ENCODE peak calls at places on chromosome 13, in eight cellular contexts. O is germinal center, H is fibroblast of pulmonary artery, E is T-helper 2 cell, Y is left kidney, J is kidney epithelial cell, X is MCF 10A, P is A549. G is an unnamed sample.

GRCh38 chr13:97018029-97018819 is 23.9 kb upstream of the OXGR1 start:
- DNase-seq in H (peak), O (peak), X (peak), Y (peak), E (no peak), P (no peak), J (no peak), G (no peak)

GRCh38 chr13:66154981-66155380 is 1075.2 kb downstream of the PCDH9 start:
- DNase-seq in H (peak), P (no peak), O (no peak), Y (no peak), E (peak), X (no peak), J (no peak), G (no peak)

GRCh38 chr13:25192489-25192888 is 20.4 kb upstream of the AMER2 start:
- DNase-seq in Y (no peak), E (no peak), X (no peak), O (no peak), P (no peak), H (no peak), J (no peak), G (no peak)

GRCh38 chr13:67150608-67151007 is 79.5 kb downstream of the PCDH9 start:
- DNase-seq in H (no peak), Y (no peak), O (no peak), J (no peak), X (no peak), P (no peak), E (no peak), G (no peak)

GRCh38 chr13:23901365-23901764 is 4.1 kb upstream of the C1QTNF9B start:
- DNase-seq in H (no peak), O (no peak), J (no peak), X (no peak), E (no peak), Y (no peak), P (no peak), G (no peak)

GRCh38 chr13:98273824-98274786 is 97.0 kb upstream of the RNF113B start:
- DNase-seq in O (no peak), E (no peak), J (no peak), P (no peak), X (no peak), H (no peak), Y (peak), G (no peak)

GRCh38 chr13:92994056-92994455 is 232.6 kb upstream of the GPC6 start:
- DNase-seq in E (no peak), X (peak), O (no peak), Y (no peak), H (peak), J (no peak), P (no peak), G (no peak)

GRCh38 chr13:113996912-113997745 is 23.3 kb upstream of the C13orf46 start:
- DNase-seq in O (no peak), J (no peak), E (no peak), Y (no peak), X (no peak), H (no peak), P (no peak), G (no peak)

GRCh38 chr13:99989376-99990044 is 7.9 kb downstream of the ZIC2 start:
- DNase-seq in Y (peak), H (no peak), E (no peak), P (no peak), O (no peak), J (no peak), X (no peak), G (no peak)

GRCh38 chr13:63901630-63902029 is 2486.0 kb upstream of the PCDH20 start:
- DNase-seq in E (no peak), O (no peak), H (no peak), J (no peak), X (no peak), Y (no peak), P (no peak), G (no peak)

GRCh38 chr13:21427741-21428140 is 31.4 kb downstream of the ZDHHC20 start:
- DNase-seq in X (no peak), Y (no peak), E (no peak), P (no peak), J (no peak), H (no peak), O (no peak), G (no peak)

GRCh38 chr13:36819811-36820140 is 754 bp downstream of the RFXAP start:
- DNase-seq in Y (peak), H (peak), P (no peak), J (no peak), X (peak), O (no peak), E (peak), G (no peak)

GRCh38 chr13:114101325-114101821 is 31.1 kb downstream of the RASA3 start:
- DNase-seq in P (no peak), J (no peak), O (no peak), X (no peak), E (no peak), Y (peak), H (no peak), G (no peak)

GRCh38 chr13:59422646-59423045 is 741.1 kb downstream of the DIAPH3 start:
- DNase-seq in H (no peak), J (no peak), E (no peak), O (no peak), Y (no peak), X (no peak), P (no peak), G (no peak)

GRCh38 chr13:40974460-40975407 is 44.4 kb downstream of the ELF1 start:
- DNase-seq in J (peak), H (peak), X (peak), Y (peak), E (peak), O (peak), P (peak), G (no peak)

GRCh38 chr13:98780451-98780850 is 28.0 kb upstream of the SLC15A1 start:
- DNase-seq in O (no peak), Y (no peak), J (no peak), E (no peak), P (no peak), X (no peak), H (no peak), G (no peak)

GRCh38 chr13:20209937-20210336 is 17.2 kb upstream of the GJB2 start:
- DNase-seq in X (no peak), Y (peak), H (no peak), O (no peak), P (no peak), J (no peak), E (no peak), G (no peak)

GRCh38 chr13:41562083-41562482 is 104.7 kb downstream of the RGCC start:
- DNase-seq in O (no peak), J (no peak), Y (no peak), E (no peak), H (peak), P (no peak), X (peak), G (no peak)

GRCh38 chr13:25233861-25234260 is 53.4 kb downstream of the MTMR6 start:
- DNase-seq in Y (no peak), E (no peak), J (no peak), O (no peak), X (no peak), H (no peak), P (no peak), G (no peak)

GRCh38 chr13:98751397-98752110 is 918 bp downstream of the SLC15A1 start:
- DNase-seq in O (no peak), X (no peak), P (no peak), H (peak), E (no peak), Y (peak), J (no peak), G (no peak)

GRCh38 chr13:29509999-29510586 is 85.4 kb downstream of the SLC7A1 start:
- DNase-seq in O (no peak), Y (no peak), J (no peak), H (no peak), P (no peak), E (no peak), X (no peak), G (no peak)

GRCh38 chr13:35987572-35988513 is 143.3 kb downstream of the DCLK1 start:
- DNase-seq in P (no peak), J (no peak), X (peak), O (no peak), H (no peak), E (no peak), Y (peak), G (no peak)

GRCh38 chr13:32142956-32143375 is 111.4 kb downstream of the FRY start:
- DNase-seq in E (no peak), O (no peak), X (peak), J (peak), H (peak), P (no peak), Y (peak), G (no peak)

GRCh38 chr13:77290342-77290741 is 36.6 kb downstream of the MYCBP2 start:
- DNase-seq in H (no peak), P (no peak), J (no peak), X (no peak), E (no peak), O (no peak), Y (no peak), G (no peak)

GRCh38 chr13:73608157-73608516 is 526.1 kb downstream of the KLF12 start:
- DNase-seq in X (no peak), O (no peak), H (no peak), J (no peak), E (no peak), P (no peak), Y (no peak), G (no peak)

GRCh38 chr13:74778946-74779345 is 644.7 kb upstream of the KLF12 start:
- DNase-seq in H (no peak), J (no peak), X (no peak), P (no peak), O (no peak), E (no peak), Y (no peak), G (no peak)

GRCh38 chr13:29901714-29902631 is 51.6 kb upstream of the UBL3 start:
- DNase-seq in Y (peak), P (no peak), X (peak), O (no peak), E (peak), H (peak), J (peak), G (no peak)

GRCh38 chr13:25973085-25973484 is 78.7 kb downstream of the SHISA2 start:
- DNase-seq in E (no peak), Y (peak), P (no peak), O (no peak), H (no peak), J (no peak), X (no peak), G (no peak)

GRCh38 chr13:26872444-26873173 is 112.0 kb upstream of the GPR12 start:
- DNase-seq in E (no peak), P (peak), Y (peak), J (no peak), H (peak), X (peak), O (peak), G (peak)

GRCh38 chr13:102203718-102204117 is 198.1 kb downstream of the FGF14 start:
- DNase-seq in E (no peak), H (no peak), J (no peak), P (no peak), Y (no peak), O (no peak), X (no peak), G (no peak)

GRCh38 chr13:107457686-107458085 is 757.6 kb downstream of the LIG4 start:
- DNase-seq in P (no peak), J (no peak), H (no peak), E (no peak), O (no peak), X (no peak), Y (no peak), G (no peak)

GRCh38 chr13:28476919-28477708 is 17.8 kb downstream of the FLT1 start:
- DNase-seq in P (no peak), E (no peak), H (no peak), Y (peak), J (no peak), X (no peak), O (no peak), G (no peak)

GRCh38 chr13:42396501-42396900 is 124.5 kb downstream of the AKAP11 start:
- DNase-seq in Y (no peak), E (no peak), X (no peak), H (no peak), P (no peak), O (no peak), J (no peak), G (no peak)

GRCh38 chr13:25286308-25286968 is 850 bp downstream of the MTMR6 start:
- DNase-seq in J (no peak), H (peak), E (peak), X (peak), Y (peak), O (peak), P (no peak), G (no peak)

GRCh38 chr13:43261018-43261417 is 237.6 kb downstream of the DNAJC15 start:
- DNase-seq in J (peak), Y (no peak), H (peak), P (no peak), E (no peak), O (no peak), X (peak), G (no peak)

GRCh38 chr13:105979586-105979985 is 555.9 kb downstream of the EFNB2 start:
- DNase-seq in H (peak), P (no peak), J (no peak), O (no peak), Y (peak), X (peak), E (no peak), G (no peak)

G was measured in activated T-cell treated with anti-CD3 and anti-CD28 coated beads for 1 hour.